ENCODE peak calls at places on chromosomes 12 and 14, in five cellular contexts. One of them, this sample, is unnamed.

GRCh38 chr14:92783813-92784431 is 10.2 kb upstream of the GOLGA5 start:
- DNase-seq in Calu3: peak
- DNase-seq in suprapubic skin: no peak
- DNase-seq in MCF 10A: peak
- DNase-seq in CD8-positive, alpha-beta T cell: peak
- DNase-seq in this sample: no peak

GRCh38 chr12:79597910-79598309 is 92.9 kb downstream of the PAWR start:
- DNase-seq in Calu3: no peak
- DNase-seq in suprapubic skin: no peak
- DNase-seq in MCF 10A: no peak
- DNase-seq in CD8-positive, alpha-beta T cell: no peak
- DNase-seq in this sample: no peak

GRCh38 chr14:53847881-53848280 is 108.7 kb downstream of the BMP4 start:
- DNase-seq in Calu3: no peak
- DNase-seq in suprapubic skin: no peak
- DNase-seq in MCF 10A: no peak
- DNase-seq in CD8-positive, alpha-beta T cell: no peak
- DNase-seq in this sample: no peak

GRCh38 chr12:104475269-104475668 is 18.5 kb downstream of the CHST11 start:
- DNase-seq in Calu3: no peak
- DNase-seq in suprapubic skin: no peak
- DNase-seq in MCF 10A: no peak
- DNase-seq in CD8-positive, alpha-beta T cell: no peak
- DNase-seq in this sample: no peak

GRCh38 chr14:72904840-72905561 is 11.1 kb upstream of the DPF3 start:
- DNase-seq in Calu3: peak
- DNase-seq in suprapubic skin: peak
- DNase-seq in MCF 10A: peak
- DNase-seq in CD8-positive, alpha-beta T cell: peak
- DNase-seq in this sample: no peak

GRCh38 chr12:64674367-64674922 is 64.2 kb downstream of the RASSF3 start:
- DNase-seq in Calu3: no peak
- DNase-seq in suprapubic skin: no peak
- DNase-seq in MCF 10A: no peak
- DNase-seq in CD8-positive, alpha-beta T cell: peak
- DNase-seq in this sample: no peak

GRCh38 chr14:90883782-90884181 is 67.6 kb upstream of the TTC7B start:
- DNase-seq in Calu3: no peak
- DNase-seq in suprapubic skin: no peak
- DNase-seq in MCF 10A: peak
- DNase-seq in CD8-positive, alpha-beta T cell: no peak
- DNase-seq in this sample: no peak

GRCh38 chr12:49763006-49763591 is 21.7 kb downstream of the TMBIM6 start:
- DNase-seq in Calu3: peak
- DNase-seq in suprapubic skin: peak
- DNase-seq in MCF 10A: peak
- DNase-seq in CD8-positive, alpha-beta T cell: peak
- DNase-seq in this sample: peak

GRCh38 chr14:101665478-101666078 is 95.9 kb upstream of the PPP2R5C start:
- DNase-seq in Calu3: peak
- DNase-seq in suprapubic skin: no peak
- DNase-seq in MCF 10A: peak
- DNase-seq in CD8-positive, alpha-beta T cell: peak
- DNase-seq in this sample: no peak
- TF ChIP-seq CTCF in Calu3: peak
- TF ChIP-seq CTCF in suprapubic skin: peak
- TF ChIP-seq CTCF in MCF 10A: peak
- TF ChIP-seq CTCF in CD8-positive, alpha-beta T cell: no peak
- TF ChIP-seq CTCF in this sample: peak

GRCh38 chr14:49464885-49465284 is 121.3 kb downstream of the RPS29 start:
- DNase-seq in Calu3: peak
- DNase-seq in suprapubic skin: no peak
- DNase-seq in MCF 10A: peak
- DNase-seq in CD8-positive, alpha-beta T cell: no peak
- DNase-seq in this sample: no peak
- TF ChIP-seq CTCF in Calu3: no peak
- TF ChIP-seq CTCF in suprapubic skin: no peak
- TF ChIP-seq CTCF in MCF 10A: no peak
- TF ChIP-seq CTCF in CD8-positive, alpha-beta T cell: no peak
- TF ChIP-seq CTCF in this sample: peak

GRCh38 chr12:66716522-66716921 is 37.6 kb upstream of the GRIP1 start:
- DNase-seq in Calu3: no peak
- DNase-seq in suprapubic skin: no peak
- DNase-seq in MCF 10A: no peak
- DNase-seq in CD8-positive, alpha-beta T cell: no peak
- DNase-seq in this sample: no peak
- TF ChIP-seq CTCF in Calu3: no peak
- TF ChIP-seq CTCF in suprapubic skin: no peak
- TF ChIP-seq CTCF in MCF 10A: no peak
- TF ChIP-seq CTCF in CD8-positive, alpha-beta T cell: no peak
- TF ChIP-seq CTCF in this sample: no peak

DNA sequence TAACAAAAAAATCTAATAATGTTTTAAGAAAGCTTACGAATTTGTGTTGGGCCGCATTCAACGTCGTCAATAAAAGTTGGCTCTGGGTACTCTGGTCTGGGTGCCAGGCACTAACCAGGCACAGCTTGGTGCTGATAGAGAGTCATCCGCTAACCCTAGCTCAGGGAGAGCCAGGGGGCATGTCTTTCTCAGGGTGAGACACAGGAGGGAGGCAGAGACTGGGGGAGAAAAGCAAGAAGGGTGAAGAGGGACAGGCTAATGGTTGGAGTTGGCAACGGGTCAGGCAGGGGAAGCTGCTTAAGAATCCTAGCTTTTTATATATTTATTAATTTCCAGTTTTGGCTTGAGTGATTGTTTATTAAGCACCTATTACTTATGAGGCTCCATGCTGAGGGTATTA is 105.0 kb downstream of the CMKLR1 start:
- DNase-seq in Calu3: no peak
- DNase-seq in suprapubic skin: no peak
- DNase-seq in MCF 10A: peak
- DNase-seq in CD8-positive, alpha-beta T cell: no peak
- DNase-seq in this sample: no peak
- TF ChIP-seq CTCF in Calu3: no peak
- TF ChIP-seq CTCF in suprapubic skin: no peak
- TF ChIP-seq CTCF in MCF 10A: no peak
- TF ChIP-seq CTCF in CD8-positive, alpha-beta T cell: no peak
- TF ChIP-seq CTCF in this sample: no peak

DNA sequence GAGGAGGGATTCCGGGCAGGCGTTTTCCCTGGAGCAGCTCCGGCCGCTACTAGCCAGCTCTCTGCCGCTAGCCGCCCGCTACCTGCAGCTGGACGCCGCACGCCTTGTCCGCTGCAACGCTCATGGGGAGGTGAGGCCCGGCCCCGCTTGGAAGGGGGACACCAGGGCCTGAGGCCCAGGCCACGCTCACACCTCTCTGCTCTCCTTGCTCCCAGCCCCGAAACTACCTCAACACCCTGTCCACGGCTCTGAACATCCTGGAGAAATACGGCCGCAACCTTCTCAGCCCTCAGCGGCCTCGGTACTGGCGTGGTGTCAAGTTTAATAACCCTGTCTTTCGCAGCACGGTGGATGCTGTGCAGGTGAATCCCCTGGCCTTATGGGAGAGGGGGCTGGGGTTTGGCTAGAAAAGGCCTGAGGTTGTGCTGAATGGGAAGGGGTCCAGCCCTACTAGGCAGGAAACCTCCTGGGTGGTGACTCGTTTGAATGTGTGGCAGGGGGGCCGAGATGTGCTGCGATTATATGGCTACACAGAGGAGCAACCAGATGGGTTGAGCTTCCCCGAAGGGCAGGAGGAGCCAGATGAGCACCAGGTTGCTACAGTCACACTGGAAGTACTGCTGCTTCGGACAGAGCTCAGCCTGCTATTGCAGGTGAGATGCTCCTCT is 597 bp downstream of the RNF31 start:
- DNase-seq in Calu3: no peak
- DNase-seq in suprapubic skin: no peak
- DNase-seq in MCF 10A: no peak
- DNase-seq in CD8-positive, alpha-beta T cell: no peak
- DNase-seq in this sample: no peak
- TF ChIP-seq CTCF in Calu3: no peak
- TF ChIP-seq CTCF in suprapubic skin: no peak
- TF ChIP-seq CTCF in MCF 10A: no peak
- TF ChIP-seq CTCF in CD8-positive, alpha-beta T cell: no peak
- TF ChIP-seq CTCF in this sample: no peak